ENCODE peak calls at places on chromosomes 13 and 19, in eight cellular contexts. L is stimulated activated CD8-positive, alpha-beta memory T cell treated with anti-CD3 and anti-CD28 coated beads, Interleukin-2, amount 100 ng/mL, for 1 hour; G is CD4-positive, CD25-positive, alpha-beta regulatory T cell; T is astrocyte of the hippocampus; D is tibial nerve; X is AG09319; E is IMR-90; Y is lower leg skin. B is an unnamed sample.

GRCh38 chr19:41939861-41940442 is 11.7 kb upstream of the ERFL start:
- DNase-seq in G (peak; percentile 36), T (no peak), X (no peak), E (no peak), D (no peak), Y (no peak), L (no peak), B (no peak)

GRCh38 chr19:38538793-38539528 is 78.8 kb downstream of the MAP4K1 start:
- DNase-seq in G (no peak), X (no peak), D (no peak), T (no peak), Y (no peak), E (no peak), L (no peak), B (no peak)

GRCh38 chr13:53189162-53189561 is 160.5 kb downstream of the OLFM4 start:
- DNase-seq in L (no peak), X (no peak), G (no peak), D (no peak), E (no peak), Y (no peak), T (no peak), B (peak; percentile 5)

GRCh38 chr19:16369664-16370576 is 45.3 kb downstream of the KLF2 start:
- DNase-seq in L (peak; percentile 56), G (peak; percentile 80), T (no peak), X (no peak), Y (no peak), E (no peak), D (no peak), B (no peak)

GRCh38 chr13:110138009-110138699 is 168.8 kb downstream of the COL4A1 start:
- DNase-seq in Y (peak; percentile 50), T (peak; percentile 92), X (no peak), E (peak; percentile 79), G (no peak), L (peak; percentile 31), D (no peak), B (peak; percentile 52)

GRCh38 chr19:3531716-3532115 is 7.3 kb upstream of the TEKTIP1 start:
- DNase-seq in G (no peak), L (no peak), Y (no peak), X (no peak), T (no peak), D (no peak), E (no peak), B (no peak)

GRCh38 chr13:113422790-113423189 is 30.5 kb downstream of the ADPRHL1 start:
- DNase-seq in X (no peak), T (no peak), Y (no peak), E (no peak), G (no peak), D (no peak), L (no peak), B (no peak)

GRCh38 chr13:110771194-110771593 is 57.7 kb downstream of the ING1 start:
- DNase-seq in T (no peak), Y (no peak), L (no peak), E (peak; percentile 29), G (no peak), D (no peak), X (no peak), B (no peak)

GRCh38 chr13:113050856-113051431 is 54.6 kb upstream of the F7 start:
- DNase-seq in E (no peak), L (no peak), Y (no peak), T (no peak), X (no peak), G (no peak), D (no peak), B (no peak)

GRCh38 chr13:62294210-62294609 is 878.6 kb upstream of the PCDH20 start:
- DNase-seq in T (no peak), E (peak; percentile 18), G (no peak), L (no peak), X (no peak), D (no peak), Y (no peak), B (no peak)

GRCh38 chr19:39926170-39926755 is 8.2 kb downstream of the FCGBP start:
- DNase-seq in L (no peak), Y (no peak), G (no peak), D (no peak), T (no peak), E (no peak), X (no peak), B (no peak)

GRCh38 chr13:25371608-25372274 is at the start of gene ATP8A2:
- DNase-seq in D (no peak), G (no peak), T (peak; percentile 49), X (no peak), Y (no peak), E (no peak), L (no peak), B (no peak)

GRCh38 chr13:97566907-97567306 is 132.9 kb downstream of the RAP2A start:
- DNase-seq in D (no peak), G (no peak), E (no peak), X (no peak), T (no peak), L (no peak), Y (no peak), B (no peak)

GRCh38 chr19:35265126-35265995 is 3.4 kb upstream of the USF2 start:
- DNase-seq in Y (no peak), G (no peak), D (peak; percentile 12), L (no peak), X (no peak), T (peak; percentile 44), E (no peak), B (peak; percentile 38)

GRCh38 chr13:20969182-20969581 is 66.6 kb upstream of the XPO4 start:
- DNase-seq in Y (no peak), L (no peak), X (no peak), D (no peak), E (peak; percentile 68), T (peak; percentile 41), G (no peak), B (no peak)

GRCh38 chr13:52695856-52696255 is 43.2 kb downstream of the SUGT1 start:
- DNase-seq in Y (no peak), D (no peak), X (peak; percentile 15), T (peak; percentile 28), E (peak; percentile 67), G (no peak), L (no peak), B (peak; percentile 40)

GRCh38 chr19:55484571-55485438 is at the start of gene NAT14:
- DNase-seq in X (no peak), L (no peak), T (peak; percentile 88), D (no peak), E (peak; percentile 48), G (peak; percentile 63), Y (no peak), B (peak; percentile 17)

GRCh38 chr19:50601407-50602088 is 33.3 kb upstream of the LRRC4B start:
- DNase-seq in E (no peak), T (no peak), L (no peak), X (no peak), G (no peak), Y (no peak), D (no peak), B (no peak)

GRCh38 chr13:29954082-29955043 is 103.9 kb upstream of the UBL3 start:
- DNase-seq in L (no peak), E (no peak), X (no peak), G (peak; percentile 17), Y (no peak), D (no peak), T (no peak), B (no peak)

GRCh38 chr19:8342316-8342683 is 762 bp downstream of the KANK3 start:
- DNase-seq in X (no peak), Y (no peak), D (no peak), G (no peak), L (no peak), T (no peak), E (no peak), B (no peak)

GRCh38 chr19:33255781-33256180 is 30.1 kb upstream of the SLC7A10 start:
- DNase-seq in D (no peak), E (no peak), T (no peak), G (no peak), L (no peak), X (no peak), Y (no peak), B (no peak)

GRCh38 chr19:30231408-30232318 is 140.5 kb upstream of the ZNF536 start:
- DNase-seq in G (no peak), D (no peak), X (no peak), T (no peak), Y (no peak), L (no peak), E (no peak), B (no peak)

GRCh38 chr13:88979465-88980180 is 1308.5 kb downstream of the SLITRK5 start:
- DNase-seq in T (peak; percentile 23), L (no peak), Y (no peak), E (no peak), G (no peak), X (no peak), D (no peak), B (peak; percentile 39)

GRCh38 chr13:74290324-74290773 is 156.1 kb upstream of the KLF12 start:
- DNase-seq in X (peak; percentile 39), Y (peak; percentile 21), T (peak; percentile 95), D (no peak), E (peak; percentile 79), L (no peak), G (peak; percentile 43), B (no peak)

GRCh38 chr13:113086991-113087922 is 18.3 kb upstream of the F7 start:
- DNase-seq in E (no peak), Y (no peak), X (no peak), L (no peak), T (no peak), G (no peak), D (no peak), B (no peak)

GRCh38 chr19:54124393-54124792 is 8.8 kb downstream of the PRPF31 start:
- DNase-seq in G (no peak), X (no peak), T (no peak), E (no peak), D (no peak), Y (no peak), L (no peak), B (no peak)

GRCh38 chr13:94408300-94409036 is 71.0 kb downstream of the DCT start:
- DNase-seq in G (no peak), T (no peak), E (no peak), Y (no peak), D (no peak), L (no peak), X (no peak), B (no peak)

GRCh38 chr13:40401911-40402776 is 264.3 kb downstream of the FOXO1 start:
- DNase-seq in E (peak; percentile 92), Y (peak; percentile 95), L (no peak), G (no peak), T (peak; percentile 96), X (peak; percentile 89), D (peak; percentile 96), B (peak; percentile 89)

GRCh38 chr13:48909088-48909389 is 66.7 kb upstream of the FNDC3A start:
- DNase-seq in X (no peak), E (no peak), D (no peak), Y (no peak), L (no peak), T (no peak), G (no peak), B (no peak)

B was measured in Kasumi-1.